ENCODE peak calls at places on chromosomes 16 and 17, in eight cellular contexts. V is fibroblast of lung, L is A549, G is AG04450, W is endothelial cell of umbilical vein, Z is heart left ventricle, N is tibial nerve, T is vagina. Y is an unnamed sample. For H3K9me3, the result is how much of the 10 kb centered on the place peaks cover.

GRCh38 chr17:40071720-40072480 is 9.1 kb downstream of the THRA start:
- DNase-seq in V (peak), L (no peak), G (no peak), W (peak), Z (peak), N (peak), T (no peak), Y (peak)

GRCh38 chr16:30085247-30085646 is 6.5 kb downstream of the TBX6 start:
- DNase-seq in V (no peak), L (no peak), G (no peak), W (no peak), Z (no peak), N (no peak), T (no peak), Y (no peak)

GRCh38 chr16:71513302-71513701 is 12.9 kb upstream of the CHST4 start:
- DNase-seq in V (no peak), L (no peak), G (no peak), W (no peak), Z (no peak), N (no peak), T (no peak), Y (no peak)

GRCh38 chr17:74512624-74513084 is 18.6 kb downstream of the CD300LB start:
- DNase-seq in V (no peak), L (no peak), G (no peak), W (no peak), Z (no peak), N (no peak), T (no peak), Y (no peak)

GRCh38 chr16:89749637-89750036 is 28.3 kb downstream of the ZNF276 start:
- DNase-seq in V (no peak), L (no peak), G (no peak), W (no peak), Z (no peak), N (no peak), T (no peak), Y (peak)

GRCh38 chr16:83272201-83272600 is 535.6 kb upstream of the HSBP1 start:
- DNase-seq in V (no peak), L (no peak), G (peak), W (no peak), Z (no peak), N (no peak), T (no peak), Y (no peak)

GRCh38 chr17:2736956-2737355 is 12.5 kb downstream of the CCDC92B start:
- DNase-seq in V (no peak), L (no peak), G (no peak), W (no peak), Z (no peak), N (no peak), T (no peak), Y (no peak)

GRCh38 chr16:10616744-10617640 is 36.6 kb upstream of the EMP2 start:
- DNase-seq in V (peak), L (no peak), G (no peak), W (no peak), Z (peak), N (peak), T (no peak), Y (peak)

GRCh38 chr16:14300631-14301149 is 229.6 kb downstream of the MRTFB start:
- DNase-seq in V (peak), L (peak), G (no peak), W (peak), Z (peak), N (peak), T (no peak), Y (peak)

GRCh38 chr16:75742424-75743047 is 16.2 kb upstream of the CPHXL start:
- DNase-seq in V (peak), L (no peak), G (no peak), W (no peak), Z (no peak), N (no peak), T (no peak), Y (no peak)

GRCh38 chr17:41402161-41402560 is 4.8 kb upstream of the KRT31 start:
- DNase-seq in V (no peak), L (no peak), G (no peak), W (no peak), Z (no peak), N (no peak), T (no peak), Y (no peak)

DNA sequence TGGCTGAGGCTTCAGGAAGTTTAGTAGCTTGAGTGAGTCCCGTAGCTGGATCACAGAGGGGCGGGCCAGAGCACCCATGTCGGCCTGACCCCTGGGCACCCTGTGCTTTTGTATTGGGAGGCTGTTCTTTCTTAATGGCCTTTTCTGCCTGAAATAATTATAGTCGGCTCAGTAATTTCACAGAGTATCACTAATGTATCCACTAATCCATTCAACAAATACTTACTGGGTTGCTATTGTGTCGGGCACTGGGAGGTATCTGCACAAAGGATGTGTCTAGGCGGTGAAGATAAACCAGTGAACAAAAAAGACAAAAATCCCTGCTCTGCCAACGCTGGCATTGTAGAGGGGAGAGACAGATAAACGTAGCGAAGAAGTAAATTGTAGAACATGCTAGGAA is 318.6 kb downstream of the FOXL1 start:
- DNase-seq in V (no peak), L (no peak), G (no peak), W (no peak), Z (no peak), N (no peak), T (no peak), Y (no peak)
- H3K9me3 ChIP-seq in V (under half), L (under half), G (under half), W (under half), Z (under half), N (under half), T (under half), Y (under half)

GRCh38 chr16:3408561-3409197 is 7.7 kb downstream of the ZNF174 start:
- DNase-seq in V (no peak), L (no peak), G (no peak), W (no peak), Z (no peak), N (no peak), T (no peak), Y (no peak)

DNA sequence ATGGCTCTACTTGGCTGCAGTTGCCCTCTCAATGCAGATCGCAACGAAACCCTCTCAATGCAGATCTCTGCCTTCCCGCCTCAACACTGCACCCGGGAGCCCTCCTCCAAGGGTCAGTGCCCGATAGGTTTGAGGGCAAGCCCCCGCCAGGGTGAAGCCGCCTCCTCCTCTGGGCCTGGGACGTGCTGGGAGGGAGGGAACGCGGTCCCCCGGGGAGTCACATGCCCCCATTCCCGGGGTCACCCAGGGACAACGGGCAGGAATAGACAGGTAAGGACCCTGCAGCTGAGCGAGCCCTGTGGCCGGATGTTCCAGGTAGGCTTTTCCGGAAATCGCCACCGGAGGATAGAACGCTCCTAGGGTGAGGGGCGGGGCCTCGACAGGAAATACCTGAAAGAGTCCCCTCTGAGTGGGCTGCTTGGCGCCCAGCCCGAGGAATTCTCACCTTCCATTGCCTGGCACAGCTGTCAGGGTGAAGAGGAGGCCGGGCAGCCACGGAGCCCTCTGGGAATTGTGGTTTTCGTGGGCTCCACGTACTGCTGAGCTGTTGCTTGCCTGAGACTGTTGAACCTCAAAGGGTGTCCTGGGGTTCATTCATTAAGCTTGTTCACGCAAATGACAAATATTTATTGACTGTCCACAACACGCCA is 12.8 kb downstream of the ZNF174 start:
- DNase-seq in V (no peak), L (no peak), G (no peak), W (no peak), Z (no peak), N (no peak), T (no peak), Y (no peak)
- H3K9me3 ChIP-seq in V (under half), L (half or more), G (half or more), W (under half), Z (half or more), N (half or more), T (under half), Y (half or more)

DNA sequence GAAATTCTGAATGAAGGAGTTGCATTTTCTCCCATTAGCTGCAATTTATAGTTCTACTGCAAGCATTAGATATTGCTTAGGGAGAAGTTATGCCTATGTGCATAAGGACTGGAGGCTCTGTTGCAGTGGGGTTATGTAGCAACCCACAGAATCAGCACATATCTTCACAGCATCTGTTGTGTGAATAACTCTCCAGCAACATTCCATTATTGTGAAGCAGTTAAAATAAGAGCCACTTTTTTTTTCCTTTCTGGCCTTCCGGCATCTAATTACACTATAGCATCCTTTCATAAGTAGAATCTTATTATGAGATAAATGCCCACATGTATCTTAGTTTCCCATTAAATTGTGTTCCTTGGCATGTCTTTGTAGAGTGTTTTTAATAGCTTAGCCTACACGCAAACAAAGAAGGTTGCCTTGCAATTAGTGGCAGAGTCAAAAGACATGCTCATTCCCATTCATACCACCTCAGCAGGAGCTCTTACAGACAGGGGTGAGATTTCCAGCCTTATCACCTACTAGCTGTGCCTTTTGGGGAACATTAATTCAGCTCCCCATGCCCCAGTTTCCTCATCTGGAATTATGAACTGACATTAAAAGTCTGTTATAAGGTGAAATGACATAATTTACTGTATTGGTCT is 596.0 kb upstream of the GOT2 start:
- DNase-seq in V (no peak), L (no peak), G (no peak), W (no peak), Z (no peak), N (no peak), T (no peak), Y (no peak)
- H3K9me3 ChIP-seq in V (under half), L (under half), G (under half), W (under half), Z (under half), N (under half), T (under half), Y (half or more)

DNA sequence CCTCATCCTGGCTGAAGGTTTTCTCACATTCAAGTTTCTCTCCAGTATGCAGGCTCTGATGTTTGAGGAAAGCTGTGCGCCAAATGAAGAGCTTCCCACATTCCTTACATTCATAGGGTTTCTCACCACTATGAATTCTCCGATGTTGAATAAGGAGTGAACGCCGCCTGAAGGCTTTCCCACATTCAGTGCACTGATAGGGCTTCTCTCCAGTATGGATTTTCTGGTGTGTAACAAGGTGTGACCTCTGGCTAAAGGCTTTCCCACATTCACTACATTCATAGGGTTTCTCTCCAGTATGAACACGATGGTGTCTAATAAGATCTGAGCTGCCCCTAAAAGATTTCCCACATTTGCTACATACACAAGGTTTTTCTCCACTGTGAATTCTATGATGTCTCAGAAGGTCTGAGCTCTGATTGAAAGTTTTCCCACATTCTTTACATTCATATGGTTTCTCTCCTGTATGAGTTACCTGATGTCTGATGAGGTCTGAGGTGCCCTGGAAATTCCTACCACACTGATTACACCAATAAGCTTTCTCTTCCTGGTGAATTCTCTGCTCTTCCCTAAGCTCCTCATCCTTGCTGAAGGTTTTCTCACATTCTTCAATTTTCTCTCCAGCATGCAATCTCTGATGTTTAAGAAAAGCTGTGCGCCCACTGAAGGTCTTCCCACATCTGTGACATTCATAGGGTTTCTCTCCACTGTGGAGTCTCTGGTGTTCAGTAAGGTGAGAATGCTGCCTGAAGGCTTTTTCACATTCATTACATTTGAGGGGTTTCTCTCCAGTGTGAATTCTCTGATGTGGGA is 8.9 kb downstream of the ZNF594 start:
- DNase-seq in V (no peak), L (no peak), G (no peak), W (no peak), Z (no peak), N (no peak), T (no peak), Y (no peak)
- H3K9me3 ChIP-seq in V (under half), L (half or more), G (half or more), W (under half), Z (half or more), N (half or more), T (half or more), Y (half or more)

GRCh38 chr17:82948957-82949356 is 109.1 kb upstream of the ZNF750 start:
- DNase-seq in V (no peak), L (no peak), G (no peak), W (no peak), Z (no peak), N (no peak), T (no peak), Y (no peak)

GRCh38 chr17:82949361-82949760 is 109.5 kb upstream of the ZNF750 start:
- DNase-seq in V (no peak), L (no peak), G (no peak), W (no peak), Z (no peak), N (no peak), T (no peak), Y (no peak)

GRCh38 chr17:82950525-82951102 is 110.8 kb upstream of the ZNF750 start:
- DNase-seq in V (no peak), L (no peak), G (no peak), W (no peak), Z (no peak), N (no peak), T (no peak), Y (no peak)

GRCh38 chr17:82949984-82950383 is 110.2 kb upstream of the ZNF750 start:
- DNase-seq in V (no peak), L (no peak), G (no peak), W (no peak), Z (no peak), N (no peak), T (no peak), Y (no peak)

DNA sequence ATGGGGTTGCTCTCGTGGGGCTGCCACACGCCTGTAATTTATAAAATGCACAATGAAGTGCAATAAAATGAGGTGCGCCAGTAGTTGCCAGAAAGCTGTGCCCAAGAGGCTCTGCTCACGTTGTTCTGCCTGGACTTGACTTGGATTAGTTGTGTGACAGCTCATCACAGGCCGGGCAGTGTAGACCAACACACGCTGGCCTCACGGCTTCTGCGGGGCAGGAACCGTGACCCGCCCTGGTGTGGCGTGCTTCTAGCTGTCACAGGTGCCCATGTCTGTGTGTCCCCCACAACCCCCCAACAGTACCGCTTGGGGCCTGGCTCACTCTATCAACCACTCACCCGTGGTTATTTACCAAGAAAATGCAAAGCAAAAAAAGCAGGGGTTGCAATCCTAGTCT is 112.2 kb upstream of the ZNF750 start:
- DNase-seq in V (no peak), L (no peak), G (no peak), W (no peak), Z (no peak), N (no peak), T (no peak), Y (peak)
- H3K9me3 ChIP-seq in V (under half), L (half or more), G (half or more), W (under half), Z (under half), N (half or more), T (under half), Y (under half)

DNA sequence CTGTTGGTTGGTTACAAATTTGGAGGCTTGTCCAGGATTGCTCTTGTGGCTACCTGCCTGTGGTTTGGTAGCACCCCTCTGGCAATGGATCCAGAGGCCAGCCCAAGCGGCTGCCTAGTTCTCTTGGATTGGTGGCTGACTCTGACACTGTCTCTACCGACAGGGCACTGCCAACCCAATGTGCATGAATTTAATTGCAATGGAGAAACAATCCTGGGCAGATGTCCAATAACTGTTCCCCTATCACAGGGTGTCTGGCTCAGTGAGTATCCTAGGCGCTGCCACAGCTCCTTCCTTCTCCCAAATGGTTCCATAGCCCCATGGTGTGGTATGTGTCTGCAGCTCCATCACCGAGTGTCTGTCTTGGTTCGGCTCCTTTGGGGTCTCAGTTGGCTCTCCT is 19.5 kb downstream of the N4BP1 start:
- DNase-seq in V (no peak), L (no peak), G (no peak), W (no peak), Z (no peak), N (no peak), T (no peak), Y (no peak)
- H3K9me3 ChIP-seq in V (under half), L (under half), G (under half), W (under half), Z (under half), N (under half), T (under half), Y (under half)

DNA sequence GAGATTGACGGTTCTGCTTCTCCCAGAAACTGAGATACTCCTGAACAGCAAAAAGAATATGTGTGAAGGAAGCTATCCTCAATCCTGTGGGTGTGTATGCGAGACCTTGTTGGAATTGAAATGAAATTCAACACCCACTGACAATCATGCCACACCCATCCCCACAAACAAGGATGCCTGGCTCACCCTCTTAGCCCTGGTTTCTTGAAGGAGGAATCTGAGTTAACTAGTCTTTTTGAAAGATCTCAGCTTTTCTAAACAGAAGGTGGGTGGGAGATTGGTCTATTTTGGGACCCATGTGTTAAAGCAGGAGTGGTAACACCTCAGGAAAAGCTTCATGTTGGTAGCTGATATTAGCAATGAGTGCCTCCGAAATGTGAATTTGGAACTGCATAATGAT is 1244.5 kb downstream of the CDH11 start:
- DNase-seq in V (no peak), L (no peak), G (no peak), W (no peak), Z (no peak), N (no peak), T (no peak), Y (no peak)
- H3K9me3 ChIP-seq in V (under half), L (under half), G (under half), W (under half), Z (under half), N (under half), T (under half), Y (under half)

GRCh38 chr16:35795361-35796029 is 2336.1 kb downstream of the TP53TG3F start:
- DNase-seq in V (no peak), L (no peak), G (no peak), W (no peak), Z (no peak), N (no peak), T (no peak), Y (no peak)

GRCh38 chr16:35797811-35798210 is 2338.4 kb downstream of the TP53TG3F start:
- DNase-seq in V (no peak), L (no peak), G (no peak), W (no peak), Z (no peak), N (no peak), T (no peak), Y (no peak)

DNA sequence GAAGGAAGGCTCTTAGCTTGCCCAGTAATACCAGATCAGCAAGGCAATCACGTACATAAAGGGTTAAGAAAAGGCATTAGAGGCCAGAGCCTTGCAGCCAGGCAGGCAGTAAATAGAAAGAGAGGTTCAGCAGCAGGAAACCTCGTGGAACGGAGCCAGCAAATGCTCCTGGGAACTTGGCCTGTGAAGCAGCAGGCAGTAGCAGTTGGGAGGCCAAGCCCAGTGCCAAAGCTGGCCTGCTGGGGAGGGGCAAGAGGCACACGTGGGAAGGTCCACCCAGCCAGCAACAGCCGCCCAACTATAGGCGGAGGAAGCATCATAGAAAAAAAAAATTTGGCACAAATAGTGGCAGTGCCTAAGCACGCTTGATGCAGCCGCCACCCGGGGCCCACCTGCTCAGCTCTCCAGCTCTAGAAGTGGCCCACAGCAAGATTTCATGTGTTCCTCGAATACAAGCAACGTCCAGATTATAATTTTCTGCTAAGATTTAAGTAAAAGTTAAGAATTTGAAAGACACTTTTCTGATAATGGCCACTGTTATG is 2339.5 kb downstream of the TP53TG3F start:
- DNase-seq in V (no peak), L (no peak), G (no peak), W (no peak), Z (peak), N (no peak), T (no peak), Y (no peak)
- H3K9me3 ChIP-seq in V (under half), L (under half), G (under half), W (under half), Z (under half), N (under half), T (under half), Y (half or more)

GRCh38 chr17:61701334-61701733 is 110.3 kb upstream of the NACA2 start:
- DNase-seq in V (no peak), L (no peak), G (no peak), W (no peak), Z (no peak), N (no peak), T (no peak), Y (no peak)
- H3K9me3 ChIP-seq in V (under half), L (under half), G (under half), W (under half), Z (under half), N (under half), T (under half), Y (under half)

Y was measured in mucosa of descending colon.